ENCODE peak calls at places on chromosomes 6 and 20, in ten cellular contexts. H is activated T-cell treated with anti-CD3 and anti-CD28 coated beads for 1 hour; U is NCI-H1092 treated with DMSO at 0.1 percent for 48 hours; I is Daoy; Q is hepatic stellate cell; Z is hypothalamus; G is stimulated activated CD4-positive, alpha-beta T cell treated with anti-CD3 and anti-CD28 coated beads, Interleukin-2, amount 100 ng/mL, for 48 hours; W is GM13977; C is adrenal gland; F is stromal cell of bone marrow. K is an unnamed sample.

GRCh38 chr6:73704260-73704659 is 8.3 kb downstream of the CD109 start:
- DNase-seq in U (no peak), I (peak; percentile 96), W (no peak), H (no peak), Q (peak; percentile 61), C (no peak), F (peak; percentile 99), G (no peak), Z (no peak), K (no peak)

GRCh38 chr6:123830110-123830509 is 26.4 kb downstream of the NKAIN2 start:
- DNase-seq in H (no peak), W (no peak), C (no peak), Z (no peak), F (no peak), U (no peak), Q (no peak), G (no peak), I (no peak), K (no peak)

GRCh38 chr6:123715243-123715863 is 78.6 kb upstream of the TRDN start:
- DNase-seq in U (peak; percentile 44), W (no peak), I (peak; percentile 5), F (peak; percentile 10), Z (no peak), H (no peak), C (peak; percentile 50), G (no peak), Q (no peak), K (peak; percentile 3)

GRCh38 chr20:3068986-3069900 is 2.2 kb upstream of the OXT start:
- DNase-seq in G (no peak), H (peak; percentile 39), Z (no peak), Q (no peak), I (no peak), U (peak; percentile 10), F (peak; percentile 13), W (peak; percentile 6), C (peak; percentile 89), K (no peak)

GRCh38 chr20:64010711-64011237 is 25.2 kb upstream of the C20orf204 start:
- DNase-seq in I (no peak), G (no peak), H (no peak), F (no peak), W (no peak), U (no peak), Z (no peak), Q (no peak), C (no peak), K (no peak)

GRCh38 chr20:19370076-19371075 is 157.9 kb downstream of the SLC24A3 start:
- DNase-seq in W (no peak), F (no peak), U (peak; percentile 69), I (no peak), H (no peak), Z (no peak), Q (no peak), C (no peak), G (no peak), K (no peak)

GRCh38 chr20:661474-662288 is 8.7 kb upstream of the SRXN1 start:
- DNase-seq in F (no peak), I (no peak), W (no peak), Q (no peak), H (no peak), Z (no peak), C (no peak), G (no peak), U (no peak), K (no peak)

GRCh38 chr6:14386263-14386981 is 268.9 kb downstream of the CD83 start:
- DNase-seq in G (no peak), I (no peak), Q (no peak), W (no peak), Z (no peak), U (no peak), F (no peak), C (no peak), H (no peak), K (no peak)

GRCh38 chr20:63441136-63441776 is 31.2 kb downstream of the KCNQ2 start:
- DNase-seq in I (peak; percentile 68), W (peak; percentile 81), F (no peak), U (no peak), H (no peak), G (no peak), Z (no peak), C (no peak), Q (no peak), K (peak; percentile 31)

GRCh38 chr6:111980168-111980567 is 73.7 kb upstream of the CCN6 start:
- DNase-seq in F (no peak), Q (no peak), W (no peak), H (no peak), G (no peak), C (peak; percentile 13), U (no peak), I (no peak), Z (no peak), K (no peak)

GRCh38 chr6:131288214-131288613 is 152.9 kb downstream of the AKAP7 start:
- DNase-seq in W (no peak), G (no peak), Z (no peak), I (no peak), U (no peak), F (no peak), C (no peak), H (no peak), Q (no peak), K (no peak)

GRCh38 chr6:109743739-109744138 is 52.6 kb downstream of the FIG4 start:
- DNase-seq in U (no peak), Z (no peak), F (peak; percentile 70), C (peak; percentile 5), Q (peak; percentile 42), W (no peak), H (no peak), I (peak; percentile 80), G (no peak), K (no peak)

GRCh38 chr20:57801046-57801445 is 91.2 kb upstream of the PMEPA1 start:
- DNase-seq in Q (no peak), I (no peak), H (no peak), C (no peak), Z (no peak), W (no peak), G (no peak), F (no peak), U (no peak), K (no peak)

GRCh38 chr6:80289727-80290126 is 183.3 kb downstream of the BCKDHB start:
- DNase-seq in H (no peak), C (no peak), G (no peak), U (no peak), F (no peak), Q (no peak), Z (no peak), W (no peak), I (no peak), K (no peak)

GRCh38 chr20:25009218-25010145 is 16.9 kb upstream of the APMAP start:
- DNase-seq in F (no peak), H (no peak), Q (no peak), I (peak; percentile 45), Z (no peak), C (no peak), W (no peak), G (no peak), U (peak; percentile 24), K (no peak)

K was measured in GM12864.